ENCODE peak calls at places on chromosomes 4 and X, in four cellular contexts. One of them, this sample, is unnamed.

GRCh38 chr4:177574446-177574845 is 132.2 kb upstream of the AGA start:
- DNase-seq in left cardiac atrium: no peak
- DNase-seq in PC-3: peak
- DNase-seq in hepatic stellate cell: no peak
- DNase-seq in this sample: no peak

GRCh38 chrX:43313035-43313434 is 343.1 kb upstream of the MAOA start:
- DNase-seq in left cardiac atrium: no peak
- DNase-seq in PC-3: no peak
- DNase-seq in hepatic stellate cell: no peak
- DNase-seq in this sample: no peak

GRCh38 chrX:9336501-9336900 is 128.4 kb upstream of the TBL1X start:
- DNase-seq in left cardiac atrium: no peak
- DNase-seq in PC-3: no peak
- DNase-seq in hepatic stellate cell: no peak
- DNase-seq in this sample: no peak

GRCh38 chr4:139208404-139208945 is 31.5 kb upstream of the ELF2 start:
- DNase-seq in left cardiac atrium: no peak
- DNase-seq in PC-3: no peak
- DNase-seq in hepatic stellate cell: no peak
- DNase-seq in this sample: no peak

GRCh38 chrX:42755820-42756219 is 22.1 kb downstream of the PPP1R2C start:
- DNase-seq in left cardiac atrium: peak
- DNase-seq in PC-3: peak
- DNase-seq in hepatic stellate cell: peak
- DNase-seq in this sample: no peak

GRCh38 chr4:144787365-144788263 is 141.7 kb downstream of the HHIP start:
- DNase-seq in left cardiac atrium: no peak
- DNase-seq in PC-3: peak
- DNase-seq in hepatic stellate cell: peak
- DNase-seq in this sample: no peak

GRCh38 chrX:20382518-20383291 is 116.0 kb upstream of the RPS6KA3 start:
- DNase-seq in left cardiac atrium: no peak
- DNase-seq in PC-3: peak
- DNase-seq in hepatic stellate cell: no peak
- DNase-seq in this sample: no peak

GRCh38 chrX:13939741-13940597 is 89.7 kb downstream of the GEMIN8 start:
- DNase-seq in left cardiac atrium: no peak
- DNase-seq in PC-3: no peak
- DNase-seq in hepatic stellate cell: no peak
- DNase-seq in this sample: no peak

GRCh38 chr4:126386512-126386911 is 1071.8 kb downstream of the FAT4 start:
- DNase-seq in left cardiac atrium: no peak
- DNase-seq in PC-3: peak
- DNase-seq in hepatic stellate cell: no peak
- DNase-seq in this sample: no peak

GRCh38 chrX:71606536-71607216 is 11.6 kb downstream of the CXCR3 start:
- DNase-seq in left cardiac atrium: no peak
- DNase-seq in PC-3: no peak
- DNase-seq in hepatic stellate cell: no peak
- DNase-seq in this sample: no peak

GRCh38 chr4:77232653-77233052 is 75.6 kb downstream of the CCNG2 start:
- DNase-seq in left cardiac atrium: no peak
- DNase-seq in PC-3: peak
- DNase-seq in hepatic stellate cell: no peak
- DNase-seq in this sample: no peak

GRCh38 chrX:154373340-154374306 is 811 bp downstream of the FLNA start:
- DNase-seq in left cardiac atrium: peak
- DNase-seq in PC-3: peak
- DNase-seq in hepatic stellate cell: no peak
- DNase-seq in this sample: peak

GRCh38 chr4:110154586-110154985 is 43.8 kb downstream of the ELOVL6 start:
- DNase-seq in left cardiac atrium: no peak
- DNase-seq in PC-3: no peak
- DNase-seq in hepatic stellate cell: no peak
- DNase-seq in this sample: no peak

GRCh38 chr4:74623041-74623440 is 171.3 kb downstream of the BTC start:
- DNase-seq in left cardiac atrium: no peak
- DNase-seq in PC-3: peak
- DNase-seq in hepatic stellate cell: no peak
- DNase-seq in this sample: no peak

GRCh38 chr4:142656178-142656577 is 189.9 kb downstream of the INPP4B start:
- DNase-seq in left cardiac atrium: no peak
- DNase-seq in PC-3: no peak
- DNase-seq in hepatic stellate cell: no peak
- DNase-seq in this sample: no peak

GRCh38 chrX:154751669-154752271 is 893 bp upstream of the GAB3 start:
- DNase-seq in left cardiac atrium: no peak
- DNase-seq in PC-3: no peak
- DNase-seq in hepatic stellate cell: no peak
- DNase-seq in this sample: no peak

GRCh38 chr4:38133711-38134480 is 173.7 kb downstream of the PTTG2 start:
- DNase-seq in left cardiac atrium: no peak
- DNase-seq in PC-3: no peak
- DNase-seq in hepatic stellate cell: no peak
- DNase-seq in this sample: no peak

GRCh38 chr4:22338806-22339205 is 177.1 kb downstream of the ADGRA3 start:
- DNase-seq in left cardiac atrium: no peak
- DNase-seq in PC-3: no peak
- DNase-seq in hepatic stellate cell: no peak
- DNase-seq in this sample: no peak